ENCODE peak calls at places on chromosomes 1 and 21, in five cellular contexts. E is lung, J is colonic mucosa, F is thoracic aorta, S is adrenal gland. G is an unnamed sample. For H3K4me1, the result is how much of the 10 kb centered on the place peaks cover.

GRCh38 chr1:225627304-225627947 is 25.5 kb downstream of the ENAH start:
- DNase-seq in E (no peak), J (no peak), F (no peak), S (peak), G (no peak)

GRCh38 chr1:24709748-24710416 is 35.4 kb upstream of the CLIC4 start:
- DNase-seq in E (no peak), J (no peak), F (no peak), S (no peak), G (no peak)

GRCh38 chr1:76944942-76945341 is 77.7 kb downstream of the ST6GALNAC5 start:
- DNase-seq in E (no peak), J (no peak), F (no peak), S (no peak), G (no peak)

GRCh38 chr1:76390451-76390850 is 315.9 kb downstream of the ST6GALNAC3 start:
- DNase-seq in E (no peak), J (no peak), F (no peak), S (no peak), G (no peak)

GRCh38 chr1:59697138-59697811 is 117.5 kb upstream of the HOOK1 start:
- DNase-seq in E (no peak), J (no peak), F (no peak), S (no peak), G (no peak)

GRCh38 chr1:192609110-192610079 is 26.6 kb upstream of the RGS13 start:
- DNase-seq in E (peak), J (peak), F (peak), S (peak), G (peak)

GRCh38 chr1:53046930-53047329 is 15.1 kb upstream of the PODN start:
- DNase-seq in E (no peak), J (no peak), F (no peak), S (no peak), G (peak)

GRCh38 chr1:43171312-43171875 is 696 bp downstream of the EBNA1BP2 start:
- DNase-seq in E (no peak), J (peak), F (no peak), S (no peak), G (no peak)

GRCh38 chr1:178388398-178389161 is 108.2 kb downstream of the CLEC20A start:
- DNase-seq in E (no peak), J (no peak), F (no peak), S (no peak), G (no peak)

GRCh38 chr1:54857741-54858665 is 29.0 kb downstream of the DHCR24 start:
- DNase-seq in E (no peak), J (no peak), F (no peak), S (peak), G (no peak)

GRCh38 chr1:12760256-12760795 is 13.2 kb upstream of the PRAMEF12 start:
- DNase-seq in E (no peak), J (no peak), F (no peak), S (no peak), G (no peak)

DNA sequence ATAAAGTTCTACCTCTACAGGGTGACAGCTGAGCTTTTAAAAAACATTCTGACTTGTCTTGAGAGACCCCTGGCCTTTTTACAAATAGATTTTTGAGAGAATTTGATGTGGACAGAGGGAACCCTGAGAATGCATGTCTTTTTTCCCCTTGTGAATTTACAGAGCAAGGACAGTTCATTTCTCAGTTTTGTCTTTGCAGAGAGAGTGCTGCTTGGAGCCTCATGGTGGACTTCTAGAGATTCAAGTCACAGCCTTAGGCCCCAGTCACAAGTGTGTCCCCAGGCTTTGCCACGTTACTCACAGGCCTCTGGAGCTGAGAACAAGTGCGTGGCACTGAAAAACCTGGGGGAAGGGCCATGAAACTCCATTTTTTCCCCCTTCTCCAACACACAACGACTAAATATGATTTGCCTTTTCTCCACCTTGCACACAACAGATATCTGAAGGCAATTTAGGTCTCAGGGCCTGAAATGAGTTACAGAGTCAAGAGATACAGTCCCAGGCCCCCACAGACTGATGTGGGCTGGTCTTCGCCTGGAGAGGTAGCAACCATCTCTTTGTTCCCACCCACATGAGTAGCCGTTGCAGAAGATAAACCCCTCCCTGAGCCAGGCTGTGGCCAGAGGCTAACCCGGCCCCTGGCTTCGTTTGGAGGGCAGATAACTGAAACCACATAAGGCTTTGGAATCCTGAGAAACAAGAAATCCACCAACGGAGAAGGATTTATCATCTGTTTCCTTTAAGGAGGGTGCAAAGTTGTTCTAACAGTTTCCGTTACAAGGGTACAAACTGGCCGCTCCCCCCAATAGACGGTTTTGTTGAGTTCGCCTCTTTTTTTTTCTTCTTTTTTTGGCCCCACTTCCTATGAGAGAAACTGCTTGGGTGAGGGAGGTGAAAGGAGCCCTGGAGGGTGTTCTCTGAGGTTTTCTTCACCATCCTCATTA is 1.0 kb upstream of the PIGV start:
- DNase-seq in E (peak), J (peak), F (peak), S (peak), G (peak)
- H3K4me1 ChIP-seq in E (under half), J (under half), F (under half), S (under half), G (half or more)

DNA sequence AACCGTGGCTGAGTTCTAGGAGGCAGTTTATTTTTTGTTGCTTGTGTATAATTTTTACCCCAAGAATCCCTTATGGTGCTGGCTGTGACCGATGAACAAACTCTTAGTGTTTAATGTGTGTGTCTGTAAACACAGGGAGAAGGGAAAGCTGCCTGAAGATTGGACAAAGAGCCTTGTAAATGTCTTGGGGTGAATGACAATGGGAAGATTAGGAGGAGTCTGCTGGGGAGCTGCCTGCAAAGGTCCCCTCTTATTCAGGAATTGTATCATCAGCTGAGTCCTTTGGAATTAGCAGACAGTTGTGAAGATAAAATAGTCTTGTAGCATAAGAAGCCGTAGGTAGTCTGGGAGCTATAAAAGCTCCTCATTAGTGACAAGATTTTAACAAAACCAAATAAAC is 88.4 kb downstream of the RUNX1 start:
- DNase-seq in E (no peak), J (no peak), F (no peak), S (no peak), G (no peak)
- H3K27ac ChIP-seq in E (no peak), J (no peak), F (no peak), S (no peak), G (no peak)

GRCh38 chr1:173005196-173005864 is 45.4 kb downstream of the TNFSF18 start:
- DNase-seq in E (no peak), J (no peak), F (no peak), S (no peak), G (no peak)
- TF ChIP-seq CTCF in E (no peak), J (no peak), F (no peak), S (no peak), G (no peak)

DNA sequence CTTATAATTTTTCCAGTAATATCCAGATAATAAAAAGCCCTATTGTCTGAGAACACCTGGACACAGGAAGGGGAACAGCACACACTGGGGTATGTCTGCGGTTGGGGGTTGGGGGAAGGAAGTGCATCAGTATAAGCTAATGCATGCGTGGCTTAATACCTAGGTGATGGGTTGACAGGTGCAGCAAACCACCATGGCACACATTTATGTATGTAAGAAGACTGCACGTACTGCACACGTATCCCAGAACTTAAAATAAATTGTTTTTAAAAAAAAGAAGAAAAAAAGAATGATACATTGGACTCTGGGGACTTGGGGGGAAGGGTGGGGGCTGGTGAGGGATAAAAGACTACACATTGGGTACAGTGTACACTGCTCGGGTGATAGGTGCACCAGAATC is 144.9 kb upstream of the C1orf174 start:
- DNase-seq in E (no peak), J (no peak), F (no peak), S (no peak), G (no peak)
- H3K4me1 ChIP-seq in E (under half), J (under half), F (under half), S (under half), G (under half)

G was measured in left ventricle myocardium inferior.